ENCODE peak calls at places on chromosome 21, in ten cellular contexts. X, T, K, S, Q, V, E, D, M and R are unnamed samples.

GRCh38 chr21:43712268-43712942 is 6.5 kb upstream of the PDXK start:
- DNase-seq in V (no peak), T (peak; percentile 66), Q (peak; percentile 90), E (peak; percentile 72), X (no peak), M (peak; percentile 32), K (no peak), D (no peak), S (no peak), R (no peak)

GRCh38 chr21:28442624-28443023 is 550.1 kb downstream of the LTN1 start:
- DNase-seq in X (no peak), D (no peak), T (peak; percentile 14), M (peak; percentile 74), V (no peak), K (no peak), Q (no peak), S (no peak), E (no peak), R (no peak)

GRCh38 chr21:26845750-26846035 is 484 bp upstream of the ADAMTS1 start:
- DNase-seq in M (no peak), S (no peak), Q (no peak), X (no peak), T (no peak), K (no peak), D (no peak), E (no peak), V (no peak), R (no peak)

GRCh38 chr21:36429672-36430546 is 44.7 kb downstream of the CHAF1B start:
- DNase-seq in E (peak; percentile 95), S (peak; percentile 72), V (peak; percentile 66), Q (peak; percentile 32), K (peak; percentile 70), T (peak; percentile 100), M (peak; percentile 99), X (peak; percentile 72), D (peak; percentile 91), R (peak; percentile 19)

GRCh38 chr21:38297193-38297592 is 40.4 kb downstream of the KCNJ15 start:
- DNase-seq in S (no peak), M (peak; percentile 82), Q (no peak), E (no peak), K (no peak), D (no peak), T (peak; percentile 59), X (peak; percentile 10), V (no peak), R (no peak)

GRCh38 chr21:39033878-39034589 is 149.2 kb downstream of the PSMG1 start:
- DNase-seq in V (no peak), K (peak; percentile 97), E (no peak), X (no peak), S (peak; percentile 31), Q (peak; percentile 94), M (no peak), D (no peak), T (no peak), R (no peak)

GRCh38 chr21:26776320-26777021 is 68.7 kb downstream of the ADAMTS1 start:
- DNase-seq in D (no peak), M (peak; percentile 52), E (no peak), Q (no peak), X (no peak), S (no peak), K (no peak), V (no peak), T (peak; percentile 20), R (no peak)

GRCh38 chr21:36159356-36159921 is 2.8 kb downstream of the DOP1B start:
- DNase-seq in K (no peak), V (no peak), E (no peak), X (no peak), T (no peak), D (no peak), S (no peak), Q (peak; percentile 79), M (no peak), R (no peak)

GRCh38 chr21:20856926-20857325 is 141.3 kb upstream of the NCAM2 start:
- DNase-seq in D (no peak), K (no peak), X (no peak), M (no peak), V (no peak), T (no peak), E (no peak), Q (no peak), S (no peak), R (no peak)

GRCh38 chr21:8997011-8997440 is 1524.4 kb upstream of the TPTE start:
- DNase-seq in K (no peak), D (no peak), X (no peak), S (no peak), T (no peak), Q (no peak), M (no peak), E (no peak), V (no peak), R (no peak)

GRCh38 chr21:36471254-36471723 is 8.6 kb downstream of the CLDN14 start:
- DNase-seq in T (peak; percentile 34), D (no peak), E (no peak), V (no peak), M (peak; percentile 26), X (no peak), S (no peak), K (no peak), Q (peak; percentile 30), R (no peak)

GRCh38 chr21:36630485-36631206 is 68.3 kb upstream of the SIM2 start:
- DNase-seq in V (peak; percentile 42), S (peak; percentile 41), Q (peak; percentile 73), E (peak; percentile 32), K (no peak), X (peak; percentile 81), T (peak; percentile 12), D (no peak), M (peak; percentile 37), R (peak; percentile 43)

GRCh38 chr21:37445228-37445627 is 78.7 kb downstream of the DYRK1A start:
- DNase-seq in V (no peak), D (no peak), K (no peak), S (no peak), E (no peak), M (peak; percentile 41), Q (no peak), X (no peak), T (no peak), R (no peak)

GRCh38 chr21:34344058-34344425 is 19.8 kb upstream of the KCNE2 start:
- DNase-seq in V (no peak), E (no peak), M (no peak), X (no peak), K (no peak), D (no peak), Q (no peak), T (no peak), S (no peak), R (no peak)
- H3K27ac ChIP-seq in V (peak overlapping the region; percentile 39), E (no peak overlapping the region), M (no peak overlapping the region), X (no peak overlapping the region), K (no peak overlapping the region), D (peak overlapping the region; percentile 77), Q (no peak overlapping the region), T (no peak overlapping the region), S (no peak overlapping the region), R (no peak overlapping the region)

GRCh38 chr21:42107881-42108553 is 36.9 kb downstream of the UMODL1 start:
- DNase-seq in D (no peak), V (peak; percentile 58), S (peak; percentile 39), K (peak; percentile 80), M (peak; percentile 70), X (peak; percentile 79), Q (peak; percentile 65), E (no peak), T (peak; percentile 60), R (peak; percentile 57)
- H3K9me3 ChIP-seq in D (no peaks in the 10 kb centered on the region), V (no peaks in the 10 kb centered on the region), S (no peaks in the 10 kb centered on the region), K (no peaks in the 10 kb centered on the region), M (no peaks in the 10 kb centered on the region), X (no peaks in the 10 kb centered on the region), Q (no peaks in the 10 kb centered on the region), E (no peaks in the 10 kb centered on the region), T (no peaks in the 10 kb centered on the region), R (no peaks in the 10 kb centered on the region)

DNA sequence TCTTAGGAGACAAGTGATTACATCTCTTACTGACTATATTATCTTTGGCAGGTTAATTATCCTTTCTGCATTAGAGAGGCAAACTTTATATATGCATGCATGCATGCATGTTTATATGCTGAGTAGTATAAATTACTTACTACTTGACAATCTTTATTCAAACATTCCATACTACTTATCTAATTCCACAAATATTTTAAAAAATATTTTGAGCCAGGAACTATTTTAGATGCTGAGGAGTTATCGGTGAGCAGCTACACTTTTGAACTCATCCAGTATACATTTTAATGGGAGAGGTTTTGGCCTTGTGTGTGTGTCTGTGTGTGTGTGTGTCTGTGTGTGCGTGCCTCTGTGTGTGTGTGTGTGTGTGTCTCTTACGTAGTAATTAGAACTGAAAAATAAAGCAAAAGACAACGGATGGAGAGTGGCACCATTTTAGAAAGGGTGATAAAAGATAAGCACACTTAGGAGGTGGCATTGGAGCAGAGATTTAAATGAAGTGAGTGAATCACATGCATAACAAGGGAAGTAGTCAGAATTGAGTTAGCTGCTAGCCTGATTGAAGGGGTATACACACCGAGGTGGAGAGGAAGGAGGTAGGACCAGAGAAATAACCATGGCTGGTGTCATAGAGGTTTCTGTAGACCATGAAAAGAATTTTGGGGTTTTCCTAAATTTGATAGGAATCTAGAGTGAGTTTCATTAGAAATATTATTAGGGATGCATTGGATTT is 1488.4 kb downstream of the MRPL39 start:
- DNase-seq in K (no peak), E (no peak), M (no peak), X (no peak), T (no peak), V (no peak), Q (no peak), S (no peak), D (no peak), R (no peak)
- H3K27me3 ChIP-seq in K (no peaks in the 10 kb centered on the region), E (no peaks in the 10 kb centered on the region), M (no peaks in the 10 kb centered on the region), X (no peaks in the 10 kb centered on the region), T (no peaks in the 10 kb centered on the region), V (no peaks in the 10 kb centered on the region), Q (no peaks in the 10 kb centered on the region), S (no peaks in the 10 kb centered on the region), D (no peaks in the 10 kb centered on the region), R (no peaks in the 10 kb centered on the region)

DNA sequence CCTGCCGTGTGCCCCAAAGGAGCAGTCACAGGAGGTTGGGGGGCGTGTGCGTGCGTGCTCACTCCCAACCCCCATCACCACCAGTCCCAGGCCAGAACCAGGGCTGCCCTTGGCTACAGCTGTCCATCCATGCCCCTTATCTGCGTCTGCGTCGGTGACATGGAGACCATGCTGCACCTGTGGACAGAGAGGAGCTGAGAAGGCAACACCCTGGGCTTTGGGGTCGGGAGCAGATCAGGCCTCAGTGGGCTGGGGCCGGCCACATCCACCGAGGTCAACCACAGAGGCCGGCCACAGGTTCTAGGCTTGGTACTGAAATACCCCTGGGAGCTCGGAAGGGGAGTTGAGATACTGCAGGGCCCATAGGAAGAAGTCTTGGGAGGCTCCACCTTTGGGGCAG is 23.5 kb downstream of the COL6A1 start:
- DNase-seq in D (no peak), Q (peak; percentile 15), M (no peak), K (no peak), E (no peak), S (no peak), V (no peak), X (no peak), T (no peak), R (peak; percentile 16)
- H3K27ac ChIP-seq in D (peak overlapping the region; percentile 29), Q (no peak overlapping the region), M (no peak overlapping the region), K (no peak overlapping the region), E (peak overlapping the region; percentile 26), S (no peak overlapping the region), V (no peak overlapping the region), X (peak overlapping the region; percentile 60), T (no peak overlapping the region), R (no peak overlapping the region)

GRCh38 chr21:45521241-45521640 is 21.0 kb downstream of the SLC19A1 start:
- DNase-seq in S (no peak), Q (no peak), K (no peak), V (no peak), X (no peak), M (no peak), T (no peak), E (no peak), D (no peak), R (no peak)
- H3K9me3 ChIP-seq in S (peaks cover 40% of the 10 kb centered on the region), Q (no peaks in the 10 kb centered on the region), K (no peaks in the 10 kb centered on the region), V (peaks cover 12% of the 10 kb centered on the region), X (peaks cover 6% of the 10 kb centered on the region), M (peaks cover 40% of the 10 kb centered on the region), T (peaks cover 5% of the 10 kb centered on the region), E (peaks cover 20% of the 10 kb centered on the region), D (no peaks in the 10 kb centered on the region), R (peaks cover 11% of the 10 kb centered on the region)

GRCh38 chr21:41769521-41769920 is 2.7 kb upstream of the RIPK4 start:
- DNase-seq in M (no peak), Q (no peak), D (peak; percentile 53), S (no peak), E (no peak), V (no peak), T (no peak), X (no peak), K (no peak), R (no peak)
- H3K27me3 ChIP-seq in M (peaks cover 38% of the 10 kb centered on the region), Q (peaks cover 27% of the 10 kb centered on the region), D (peaks cover 13% of the 10 kb centered on the region), S (peaks cover 85% of the 10 kb centered on the region), E (peaks cover 43% of the 10 kb centered on the region), V (peaks cover 91% of the 10 kb centered on the region), T (no peaks in the 10 kb centered on the region), X (peaks cover 69% of the 10 kb centered on the region), K (no peaks in the 10 kb centered on the region), R (peaks cover 8% of the 10 kb centered on the region)